ENCODE peak calls at places on chromosome 10, in seven cellular contexts. Q is GDM1, H is HT-29, P is LoVo, T is HFFc6, E is mucosa of descending colon, D is epithelial cell of esophagus. O is an unnamed sample.

GRCh38 chr10:116608683-116609594 is 11.8 kb upstream of the PNLIPRP2 start:
- DNase-seq in P (no peak), T (no peak), E (peak; percentile 39), Q (no peak), H (no peak), D (no peak), O (peak; percentile 46)

GRCh38 chr10:86087716-86088115 is 278.9 kb downstream of the GRID1 start:
- DNase-seq in D (no peak), E (no peak), P (no peak), T (no peak), Q (no peak), H (no peak), O (no peak)

GRCh38 chr10:93827035-93827804 is 66.6 kb upstream of the SLC35G1 start:
- DNase-seq in E (no peak), D (no peak), T (no peak), P (no peak), H (no peak), Q (no peak), O (no peak)

GRCh38 chr10:3107426-3107961 is 40.1 kb downstream of the PFKP start:
- DNase-seq in T (no peak), H (no peak), D (peak; percentile 97), P (no peak), E (peak; percentile 23), Q (no peak), O (no peak)

GRCh38 chr10:24207781-24208611 is 942 bp upstream of the KIAA1217 start:
- DNase-seq in E (peak; percentile 33), P (no peak), H (peak; percentile 59), T (no peak), D (peak; percentile 23), Q (no peak), O (no peak)

GRCh38 chr10:56449770-56450169 is 88.7 kb upstream of the ZWINT start:
- DNase-seq in P (no peak), T (no peak), D (peak; percentile 13), H (peak; percentile 9), Q (no peak), E (no peak), O (no peak)

GRCh38 chr10:78255796-78256638 is 222.4 kb downstream of the RPS24 start:
- DNase-seq in T (peak; percentile 99), E (peak; percentile 6), H (peak; percentile 43), Q (no peak), P (peak; percentile 57), D (peak; percentile 90), O (no peak)

GRCh38 chr10:132920101-132920925 is 22.1 kb downstream of the CFAP46 start:
- DNase-seq in Q (no peak), T (no peak), E (no peak), D (no peak), P (no peak), H (no peak), O (no peak)

GRCh38 chr10:31064334-31064733 is 32.7 kb upstream of the ZNF438 start:
- DNase-seq in Q (no peak), T (peak; percentile 50), E (no peak), D (peak; percentile 21), H (no peak), P (no peak), O (no peak)

GRCh38 chr10:132788831-132789219 is 2.9 kb upstream of the NKX6-2 start:
- DNase-seq in P (no peak), T (no peak), Q (no peak), E (no peak), D (no peak), H (no peak), O (no peak)

GRCh38 chr10:128281343-128281742 is 155.1 kb upstream of the MKI67 start:
- DNase-seq in H (no peak), D (no peak), T (no peak), E (no peak), Q (no peak), P (no peak), O (no peak)

GRCh38 chr10:29169021-29169420 is 119.8 kb upstream of the LYZL1 start:
- DNase-seq in H (no peak), E (no peak), T (no peak), D (no peak), P (no peak), Q (no peak), O (no peak)

GRCh38 chr10:130040351-130040750 is 70.3 kb downstream of the C10orf143 start:
- DNase-seq in Q (no peak), H (no peak), E (no peak), T (no peak), D (no peak), P (no peak), O (no peak)

GRCh38 chr10:70481831-70482530 is 3.4 kb downstream of the PALD1 start:
- DNase-seq in P (no peak), D (no peak), E (peak; percentile 36), T (no peak), Q (no peak), H (no peak), O (no peak)

GRCh38 chr10:21920633-21921032 is 82.9 kb downstream of the DNAJC1 start:
- DNase-seq in T (no peak), D (peak; percentile 54), Q (no peak), H (no peak), P (no peak), E (no peak), O (no peak)

GRCh38 chr10:451021-451471 is 238.4 kb downstream of the DIP2C start:
- DNase-seq in D (no peak), T (no peak), E (peak; percentile 19), H (no peak), Q (no peak), P (no peak), O (no peak)

GRCh38 chr10:47294501-47294900 is 5.5 kb upstream of the GDF10 start:
- DNase-seq in Q (no peak), H (no peak), E (no peak), D (no peak), P (no peak), T (no peak), O (peak; percentile 7)

GRCh38 chr10:119489572-119490326 is 52.8 kb downstream of the RGS10 start:
- DNase-seq in Q (peak; percentile 53), E (peak; percentile 43), T (no peak), D (peak; percentile 28), H (peak; percentile 40), P (peak; percentile 27), O (peak; percentile 86)

GRCh38 chr10:17563452-17563851 is 53.7 kb downstream of the HACD1 start:
- DNase-seq in P (no peak), T (no peak), Q (no peak), H (no peak), E (no peak), D (no peak), O (no peak)

GRCh38 chr10:119415536-119416527 is 126.7 kb downstream of the RGS10 start:
- DNase-seq in Q (no peak), E (no peak), H (no peak), T (no peak), D (no peak), P (no peak), O (no peak)

GRCh38 chr10:77622822-77623410 is 14.7 kb downstream of the KCNMA1 start:
- DNase-seq in T (no peak), Q (peak; percentile 19), H (no peak), P (no peak), D (no peak), E (no peak), O (no peak)

GRCh38 chr10:121694327-121694965 is 96.2 kb upstream of the FGFR2 start:
- DNase-seq in P (no peak), H (no peak), D (peak; percentile 60), E (no peak), T (no peak), Q (no peak), O (no peak)

GRCh38 chr10:46545861-46546590 is 10.4 kb downstream of the GPRIN2 start:
- DNase-seq in E (peak; percentile 7), Q (no peak), P (no peak), H (no peak), T (no peak), D (no peak), O (peak; percentile 24)

GRCh38 chr10:87878664-87879459 is 15.4 kb downstream of the PTEN start:
- DNase-seq in H (no peak), D (no peak), E (no peak), Q (peak; percentile 62), T (no peak), P (no peak), O (no peak)

GRCh38 chr10:87058171-87058570 is 36.5 kb downstream of the GLUD1 start:
- DNase-seq in D (no peak), T (no peak), Q (no peak), P (no peak), H (no peak), E (no peak), O (no peak)

GRCh38 chr10:5965266-5965665 is 12.1 kb downstream of the IL15RA start:
- DNase-seq in T (no peak), D (no peak), E (peak; percentile 40), Q (no peak), P (no peak), H (peak; percentile 34), O (no peak)